ENCODE peak calls at places on chromosomes 13 and 19, in ten cellular contexts. One of them, this sample, is unnamed.

GRCh38 chr19:46340051-46340659 is 6.7 kb upstream of the PPP5C start:
- DNase-seq in heart left ventricle: no peak
- DNase-seq in CD8-positive, alpha-beta T cell: no peak
- DNase-seq in mesendoderm: no peak
- DNase-seq in epithelial cell of prostate: no peak
- DNase-seq in CD4-positive, alpha-beta memory T cell: no peak
- DNase-seq in psoas muscle: no peak
- DNase-seq in neural progenitor cell: no peak
- DNase-seq in IMR-90: no peak
- DNase-seq in CD8-positive, alpha-beta memory T cell: no peak
- DNase-seq in this sample: no peak

GRCh38 chr19:41352609-41353465 is 885 bp downstream of the TGFB1 start:
- DNase-seq in heart left ventricle: peak
- DNase-seq in CD8-positive, alpha-beta T cell: peak
- DNase-seq in mesendoderm: peak
- DNase-seq in epithelial cell of prostate: no peak
- DNase-seq in CD4-positive, alpha-beta memory T cell: peak
- DNase-seq in psoas muscle: peak
- DNase-seq in neural progenitor cell: peak
- DNase-seq in IMR-90: peak
- DNase-seq in CD8-positive, alpha-beta memory T cell: peak
- DNase-seq in this sample: peak

GRCh38 chr13:112066624-112067004 is 335 bp upstream of the SOX1 start:
- DNase-seq in heart left ventricle: peak
- DNase-seq in CD8-positive, alpha-beta T cell: peak
- DNase-seq in mesendoderm: peak
- DNase-seq in epithelial cell of prostate: no peak
- DNase-seq in CD4-positive, alpha-beta memory T cell: peak
- DNase-seq in psoas muscle: peak
- DNase-seq in neural progenitor cell: peak
- DNase-seq in IMR-90: no peak
- DNase-seq in CD8-positive, alpha-beta memory T cell: no peak
- DNase-seq in this sample: peak

GRCh38 chr19:46613525-46613924 is 11.4 kb downstream of the PTGIR start:
- DNase-seq in heart left ventricle: peak
- DNase-seq in CD8-positive, alpha-beta T cell: no peak
- DNase-seq in mesendoderm: no peak
- DNase-seq in epithelial cell of prostate: no peak
- DNase-seq in CD4-positive, alpha-beta memory T cell: no peak
- DNase-seq in psoas muscle: no peak
- DNase-seq in neural progenitor cell: no peak
- DNase-seq in IMR-90: no peak
- DNase-seq in CD8-positive, alpha-beta memory T cell: peak
- DNase-seq in this sample: peak

GRCh38 chr13:48727252-48728011 is 73.7 kb downstream of the CYSLTR2 start:
- DNase-seq in heart left ventricle: peak
- DNase-seq in CD8-positive, alpha-beta T cell: no peak
- DNase-seq in mesendoderm: no peak
- DNase-seq in epithelial cell of prostate: no peak
- DNase-seq in CD4-positive, alpha-beta memory T cell: no peak
- DNase-seq in psoas muscle: no peak
- DNase-seq in neural progenitor cell: no peak
- DNase-seq in IMR-90: peak
- DNase-seq in CD8-positive, alpha-beta memory T cell: no peak
- DNase-seq in this sample: peak

GRCh38 chr13:108322206-108322824 is 52.8 kb downstream of the TNFSF13B start:
- DNase-seq in heart left ventricle: no peak
- DNase-seq in CD8-positive, alpha-beta T cell: no peak
- DNase-seq in mesendoderm: peak
- DNase-seq in epithelial cell of prostate: no peak
- DNase-seq in CD4-positive, alpha-beta memory T cell: peak
- DNase-seq in psoas muscle: no peak
- DNase-seq in neural progenitor cell: peak
- DNase-seq in IMR-90: peak
- DNase-seq in CD8-positive, alpha-beta memory T cell: no peak
- DNase-seq in this sample: no peak

GRCh38 chr13:49802410-49802809 is 9.9 kb upstream of the KPNA3 start:
- DNase-seq in heart left ventricle: no peak
- DNase-seq in CD8-positive, alpha-beta T cell: no peak
- DNase-seq in mesendoderm: no peak
- DNase-seq in epithelial cell of prostate: no peak
- DNase-seq in CD4-positive, alpha-beta memory T cell: no peak
- DNase-seq in psoas muscle: no peak
- DNase-seq in neural progenitor cell: no peak
- DNase-seq in IMR-90: no peak
- DNase-seq in CD8-positive, alpha-beta memory T cell: no peak
- DNase-seq in this sample: no peak

GRCh38 chr13:106599875-106600797 is 32.2 kb upstream of the ARGLU1 start:
- DNase-seq in heart left ventricle: no peak
- DNase-seq in CD8-positive, alpha-beta T cell: no peak
- DNase-seq in mesendoderm: no peak
- DNase-seq in epithelial cell of prostate: no peak
- DNase-seq in CD4-positive, alpha-beta memory T cell: peak
- DNase-seq in psoas muscle: no peak
- DNase-seq in neural progenitor cell: no peak
- DNase-seq in IMR-90: peak
- DNase-seq in CD8-positive, alpha-beta memory T cell: no peak
- DNase-seq in this sample: no peak

GRCh38 chr19:27746691-27747380 is 1466.1 kb downstream of the UQCRFS1 start:
- DNase-seq in heart left ventricle: peak
- DNase-seq in CD8-positive, alpha-beta T cell: no peak
- DNase-seq in mesendoderm: peak
- DNase-seq in epithelial cell of prostate: no peak
- DNase-seq in CD4-positive, alpha-beta memory T cell: no peak
- DNase-seq in psoas muscle: peak
- DNase-seq in neural progenitor cell: peak
- DNase-seq in IMR-90: peak
- DNase-seq in CD8-positive, alpha-beta memory T cell: no peak
- DNase-seq in this sample: peak

GRCh38 chr19:9891609-9892373 is 44.5 kb downstream of the OLFM2 start:
- DNase-seq in heart left ventricle: no peak
- DNase-seq in CD8-positive, alpha-beta T cell: no peak
- DNase-seq in mesendoderm: no peak
- DNase-seq in epithelial cell of prostate: no peak
- DNase-seq in CD4-positive, alpha-beta memory T cell: no peak
- DNase-seq in psoas muscle: no peak
- DNase-seq in neural progenitor cell: no peak
- DNase-seq in IMR-90: no peak
- DNase-seq in CD8-positive, alpha-beta memory T cell: no peak
- DNase-seq in this sample: no peak

GRCh38 chr13:40563350-40564125 is 102.9 kb downstream of the FOXO1 start:
- DNase-seq in heart left ventricle: no peak
- DNase-seq in CD8-positive, alpha-beta T cell: no peak
- DNase-seq in mesendoderm: no peak
- DNase-seq in epithelial cell of prostate: no peak
- DNase-seq in CD4-positive, alpha-beta memory T cell: no peak
- DNase-seq in psoas muscle: peak
- DNase-seq in neural progenitor cell: peak
- DNase-seq in IMR-90: no peak
- DNase-seq in CD8-positive, alpha-beta memory T cell: no peak
- DNase-seq in this sample: no peak

GRCh38 chr13:77351326-77351725 is 24.4 kb upstream of the MYCBP2 start:
- DNase-seq in heart left ventricle: no peak
- DNase-seq in CD8-positive, alpha-beta T cell: no peak
- DNase-seq in mesendoderm: no peak
- DNase-seq in epithelial cell of prostate: no peak
- DNase-seq in CD4-positive, alpha-beta memory T cell: no peak
- DNase-seq in psoas muscle: no peak
- DNase-seq in neural progenitor cell: no peak
- DNase-seq in IMR-90: no peak
- DNase-seq in CD8-positive, alpha-beta memory T cell: no peak
- DNase-seq in this sample: no peak

GRCh38 chr13:69319659-69320058 is 788.0 kb upstream of the ATXN8OS start:
- DNase-seq in heart left ventricle: no peak
- DNase-seq in CD8-positive, alpha-beta T cell: no peak
- DNase-seq in mesendoderm: no peak
- DNase-seq in epithelial cell of prostate: no peak
- DNase-seq in CD4-positive, alpha-beta memory T cell: no peak
- DNase-seq in psoas muscle: no peak
- DNase-seq in neural progenitor cell: no peak
- DNase-seq in IMR-90: no peak
- DNase-seq in CD8-positive, alpha-beta memory T cell: no peak
- DNase-seq in this sample: no peak

GRCh38 chr13:27194209-27194608 is 22.6 kb upstream of the USP12 start:
- DNase-seq in heart left ventricle: no peak
- DNase-seq in CD8-positive, alpha-beta T cell: no peak
- DNase-seq in mesendoderm: no peak
- DNase-seq in epithelial cell of prostate: no peak
- DNase-seq in CD4-positive, alpha-beta memory T cell: no peak
- DNase-seq in psoas muscle: no peak
- DNase-seq in neural progenitor cell: no peak
- DNase-seq in IMR-90: no peak
- DNase-seq in CD8-positive, alpha-beta memory T cell: no peak
- DNase-seq in this sample: no peak

GRCh38 chr19:9914315-9915207 is 21.8 kb downstream of the OLFM2 start:
- DNase-seq in heart left ventricle: peak
- DNase-seq in CD8-positive, alpha-beta T cell: peak
- DNase-seq in mesendoderm: peak
- DNase-seq in epithelial cell of prostate: no peak
- DNase-seq in CD4-positive, alpha-beta memory T cell: peak
- DNase-seq in psoas muscle: peak
- DNase-seq in neural progenitor cell: peak
- DNase-seq in IMR-90: peak
- DNase-seq in CD8-positive, alpha-beta memory T cell: peak
- DNase-seq in this sample: peak

GRCh38 chr19:29798783-29799182 is 13.0 kb upstream of the CCNE1 start:
- DNase-seq in heart left ventricle: no peak
- DNase-seq in CD8-positive, alpha-beta T cell: no peak
- DNase-seq in mesendoderm: no peak
- DNase-seq in epithelial cell of prostate: no peak
- DNase-seq in CD4-positive, alpha-beta memory T cell: no peak
- DNase-seq in psoas muscle: no peak
- DNase-seq in neural progenitor cell: no peak
- DNase-seq in IMR-90: peak
- DNase-seq in CD8-positive, alpha-beta memory T cell: no peak
- DNase-seq in this sample: no peak

GRCh38 chr19:29795882-29796523 is 15.8 kb upstream of the CCNE1 start:
- DNase-seq in heart left ventricle: no peak
- DNase-seq in CD8-positive, alpha-beta T cell: no peak
- DNase-seq in mesendoderm: no peak
- DNase-seq in epithelial cell of prostate: no peak
- DNase-seq in CD4-positive, alpha-beta memory T cell: no peak
- DNase-seq in psoas muscle: no peak
- DNase-seq in neural progenitor cell: no peak
- DNase-seq in IMR-90: no peak
- DNase-seq in CD8-positive, alpha-beta memory T cell: no peak
- DNase-seq in this sample: no peak

GRCh38 chr19:29804493-29804892 is 7.3 kb upstream of the CCNE1 start:
- DNase-seq in heart left ventricle: no peak
- DNase-seq in CD8-positive, alpha-beta T cell: no peak
- DNase-seq in mesendoderm: no peak
- DNase-seq in epithelial cell of prostate: no peak
- DNase-seq in CD4-positive, alpha-beta memory T cell: no peak
- DNase-seq in psoas muscle: no peak
- DNase-seq in neural progenitor cell: no peak
- DNase-seq in IMR-90: no peak
- DNase-seq in CD8-positive, alpha-beta memory T cell: no peak
- DNase-seq in this sample: no peak

GRCh38 chr19:29795461-29795860 is 16.3 kb upstream of the CCNE1 start:
- DNase-seq in heart left ventricle: no peak
- DNase-seq in CD8-positive, alpha-beta T cell: no peak
- DNase-seq in mesendoderm: no peak
- DNase-seq in epithelial cell of prostate: no peak
- DNase-seq in CD4-positive, alpha-beta memory T cell: no peak
- DNase-seq in psoas muscle: no peak
- DNase-seq in neural progenitor cell: no peak
- DNase-seq in IMR-90: no peak
- DNase-seq in CD8-positive, alpha-beta memory T cell: no peak
- DNase-seq in this sample: no peak

GRCh38 chr19:29800086-29800825 is 11.5 kb upstream of the CCNE1 start:
- DNase-seq in heart left ventricle: no peak
- DNase-seq in CD8-positive, alpha-beta T cell: no peak
- DNase-seq in mesendoderm: no peak
- DNase-seq in epithelial cell of prostate: no peak
- DNase-seq in CD4-positive, alpha-beta memory T cell: no peak
- DNase-seq in psoas muscle: no peak
- DNase-seq in neural progenitor cell: no peak
- DNase-seq in IMR-90: no peak
- DNase-seq in CD8-positive, alpha-beta memory T cell: no peak
- DNase-seq in this sample: no peak
- H3K27ac ChIP-seq in heart left ventricle: no peak
- H3K27ac ChIP-seq in CD8-positive, alpha-beta T cell: no peak
- H3K27ac ChIP-seq in mesendoderm: no peak
- H3K27ac ChIP-seq in epithelial cell of prostate: no peak
- H3K27ac ChIP-seq in CD4-positive, alpha-beta memory T cell: no peak
- H3K27ac ChIP-seq in psoas muscle: no peak
- H3K27ac ChIP-seq in neural progenitor cell: no peak
- H3K27ac ChIP-seq in IMR-90: no peak
- H3K27ac ChIP-seq in CD8-positive, alpha-beta memory T cell: no peak
- H3K27ac ChIP-seq in this sample: no peak

DNA sequence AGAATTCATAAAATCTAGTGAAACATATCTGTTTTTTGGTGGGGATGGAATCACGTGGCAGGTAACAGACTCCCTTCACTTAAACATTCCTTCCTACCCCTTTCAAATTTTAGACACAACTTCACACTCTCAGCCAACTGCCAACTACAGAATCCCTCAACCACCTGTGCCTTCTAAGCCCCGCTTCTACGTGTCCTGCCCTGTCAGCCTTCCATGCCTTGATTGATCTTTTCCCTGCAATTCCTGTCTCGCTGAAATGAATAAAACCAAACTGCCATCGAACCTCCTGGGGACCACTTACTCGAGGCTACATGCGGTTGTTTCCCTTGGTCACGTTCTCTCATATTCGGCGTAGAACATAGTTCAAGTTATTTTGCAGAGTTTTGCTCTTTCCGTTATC is 1.2 kb downstream of the ZNF625 start:
- DNase-seq in heart left ventricle: no peak
- DNase-seq in CD8-positive, alpha-beta T cell: no peak
- DNase-seq in mesendoderm: no peak
- DNase-seq in epithelial cell of prostate: no peak
- DNase-seq in CD4-positive, alpha-beta memory T cell: no peak
- DNase-seq in psoas muscle: no peak
- DNase-seq in neural progenitor cell: no peak
- DNase-seq in IMR-90: no peak
- DNase-seq in CD8-positive, alpha-beta memory T cell: no peak
- DNase-seq in this sample: no peak
- H3K27ac ChIP-seq in heart left ventricle: peak
- H3K27ac ChIP-seq in CD8-positive, alpha-beta T cell: no peak
- H3K27ac ChIP-seq in mesendoderm: no peak
- H3K27ac ChIP-seq in epithelial cell of prostate: no peak
- H3K27ac ChIP-seq in CD4-positive, alpha-beta memory T cell: no peak
- H3K27ac ChIP-seq in psoas muscle: no peak
- H3K27ac ChIP-seq in neural progenitor cell: no peak
- H3K27ac ChIP-seq in IMR-90: peak
- H3K27ac ChIP-seq in CD8-positive, alpha-beta memory T cell: no peak
- H3K27ac ChIP-seq in this sample: peak

GRCh38 chr19:18489627-18490184 is 32.2 kb downstream of the ELL start:
- DNase-seq in heart left ventricle: no peak
- DNase-seq in CD8-positive, alpha-beta T cell: no peak
- DNase-seq in mesendoderm: no peak
- DNase-seq in epithelial cell of prostate: no peak
- DNase-seq in CD4-positive, alpha-beta memory T cell: no peak
- DNase-seq in psoas muscle: no peak
- DNase-seq in neural progenitor cell: no peak
- DNase-seq in IMR-90: no peak
- DNase-seq in CD8-positive, alpha-beta memory T cell: no peak
- DNase-seq in this sample: no peak
- H3K27ac ChIP-seq in heart left ventricle: no peak
- H3K27ac ChIP-seq in CD8-positive, alpha-beta T cell: no peak
- H3K27ac ChIP-seq in mesendoderm: no peak
- H3K27ac ChIP-seq in epithelial cell of prostate: no peak
- H3K27ac ChIP-seq in CD4-positive, alpha-beta memory T cell: no peak
- H3K27ac ChIP-seq in psoas muscle: peak
- H3K27ac ChIP-seq in neural progenitor cell: no peak
- H3K27ac ChIP-seq in IMR-90: no peak
- H3K27ac ChIP-seq in CD8-positive, alpha-beta memory T cell: no peak
- H3K27ac ChIP-seq in this sample: peak

GRCh38 chr19:52492991-52493470 is 34.4 kb upstream of the ZNF808 start:
- DNase-seq in heart left ventricle: peak
- DNase-seq in CD8-positive, alpha-beta T cell: no peak
- DNase-seq in mesendoderm: peak
- DNase-seq in epithelial cell of prostate: no peak
- DNase-seq in CD4-positive, alpha-beta memory T cell: no peak
- DNase-seq in psoas muscle: no peak
- DNase-seq in neural progenitor cell: peak
- DNase-seq in IMR-90: no peak
- DNase-seq in CD8-positive, alpha-beta memory T cell: no peak
- DNase-seq in this sample: peak
- H3K27ac ChIP-seq in heart left ventricle: no peak
- H3K27ac ChIP-seq in CD8-positive, alpha-beta T cell: no peak
- H3K27ac ChIP-seq in mesendoderm: peak
- H3K27ac ChIP-seq in epithelial cell of prostate: no peak
- H3K27ac ChIP-seq in CD4-positive, alpha-beta memory T cell: no peak
- H3K27ac ChIP-seq in psoas muscle: no peak
- H3K27ac ChIP-seq in neural progenitor cell: no peak
- H3K27ac ChIP-seq in IMR-90: no peak
- H3K27ac ChIP-seq in CD8-positive, alpha-beta memory T cell: no peak
- H3K27ac ChIP-seq in this sample: no peak

This sample was measured in left ventricle myocardium inferior.